ENCODE peak calls at places on chromosomes 7 and 10, in four cellular contexts. M is GM23248, F is hepatocyte, L is MM.1S. G is an unnamed sample. For H3K9me2, the result is how much of the 10 kb centered on the place peaks cover.

GRCh38 chr10:11162828-11163599 is 145.3 kb downstream of the CELF2 start:
- DNase-seq in M (no peak), F (no peak), L (peak), G (peak)

GRCh38 chr7:101804642-101805401 is 12.6 kb upstream of the CUX1 start:
- DNase-seq in M (peak), F (peak), L (peak), G (peak)

GRCh38 chr7:127417346-127417745 is 24.8 kb upstream of the ZNF800 start:
- DNase-seq in M (no peak), F (no peak), L (peak), G (no peak)

GRCh38 chr7:80882213-80882801 is 36.5 kb downstream of the SEMA3C start:
- DNase-seq in M (peak), F (no peak), L (no peak), G (no peak)

GRCh38 chr7:30598121-30598876 is 3.6 kb downstream of the GARS1 start:
- DNase-seq in M (peak), F (no peak), L (no peak), G (no peak)

GRCh38 chr10:32958992-32959703 is 1.1 kb upstream of the ITGB1 start:
- DNase-seq in M (peak), F (no peak), L (no peak), G (peak)

GRCh38 chr10:95819620-95820329 is 63.8 kb downstream of the ENTPD1 start:
- DNase-seq in M (no peak), F (no peak), L (no peak), G (no peak)

GRCh38 chr10:77062381-77062780 is 575.2 kb downstream of the KCNMA1 start:
- DNase-seq in M (no peak), F (no peak), L (no peak), G (no peak)

GRCh38 chr10:101217450-101218281 is 11.6 kb downstream of the LBX1 start:
- DNase-seq in M (peak), F (peak), L (no peak), G (no peak)

GRCh38 chr7:13217762-13218161 is 530.3 kb downstream of the ARL4A start:
- DNase-seq in M (no peak), F (no peak), L (no peak), G (no peak)

GRCh38 chr10:86681047-86681446 is 12.7 kb downstream of the LDB3 start:
- DNase-seq in M (no peak), F (no peak), L (no peak), G (no peak)

GRCh38 chr7:128455556-128456254 is at the start of gene HILPDA:
- DNase-seq in M (peak), F (peak), L (peak), G (peak)

GRCh38 chr10:27252267-27253000 is 11.8 kb upstream of the ACBD5 start:
- DNase-seq in M (peak), F (peak), L (peak), G (peak)

GRCh38 chr7:27189560-27190283 is 4.7 kb upstream of the HOXA11 start:
- DNase-seq in M (no peak), F (no peak), L (no peak), G (no peak)

GRCh38 chr10:70328987-70329386 is 45.2 kb upstream of the NPFFR1 start:
- DNase-seq in M (peak), F (no peak), L (no peak), G (no peak)

GRCh38 chr10:87705339-87705738 is 45.7 kb downstream of the PAPSS2 start:
- DNase-seq in M (peak), F (no peak), L (no peak), G (no peak)

GRCh38 chr7:33686001-33686591 is 219.2 kb upstream of the BMPER start:
- DNase-seq in M (no peak), F (peak), L (no peak), G (no peak)

GRCh38 chr10:84172435-84173356 is 905 bp upstream of the GPR15LG start:
- DNase-seq in M (no peak), F (no peak), L (no peak), G (no peak)

GRCh38 chr10:73971636-73972354 is 26.1 kb upstream of the VCL start:
- DNase-seq in M (no peak), F (no peak), L (no peak), G (no peak)

GRCh38 chr7:27161721-27162547 is 3.4 kb downstream of the HOXA9 start:
- DNase-seq in M (peak), F (peak), L (no peak), G (peak)

GRCh38 chr10:8600192-8600591 is 545.7 kb downstream of the GATA3 start:
- DNase-seq in M (no peak), F (no peak), L (no peak), G (no peak)

GRCh38 chr10:94023909-94024308 is 30.2 kb downstream of the PLCE1 start:
- DNase-seq in M (no peak), F (no peak), L (no peak), G (no peak)

GRCh38 chr7:112020800-112021199 is 185.4 kb downstream of the DOCK4 start:
- DNase-seq in M (no peak), F (no peak), L (no peak), G (no peak)

GRCh38 chr10:598415-599170 is 90.9 kb downstream of the DIP2C start:
- DNase-seq in M (peak), F (peak), L (no peak), G (no peak)

GRCh38 chr7:28685291-28685659 is 272.9 kb downstream of the TRIL start:
- DNase-seq in M (no peak), F (no peak), L (no peak), G (no peak)

GRCh38 chr7:29457141-29457561 is 106.5 kb upstream of the PRR15 start:
- DNase-seq in M (peak), F (no peak), L (no peak), G (no peak)

GRCh38 chr10:22712246-22712958 is 2.0 kb downstream of the PIP4K2A start:
- DNase-seq in M (peak), F (no peak), L (no peak), G (no peak)

GRCh38 chr10:104639595-104640338 is 1.3 kb upstream of the SORCS3 start:
- DNase-seq in M (no peak), F (no peak), L (no peak), G (no peak)

GRCh38 chr10:29675984-29676383 is 41.2 kb upstream of the SVIL start:
- DNase-seq in M (no peak), F (no peak), L (no peak), G (no peak)

GRCh38 chr7:36082910-36083309 is 70.1 kb upstream of the EEPD1 start:
- DNase-seq in M (no peak), F (no peak), L (no peak), G (no peak)

GRCh38 chr7:131897016-131897789 is 340.8 kb upstream of the PODXL start:
- DNase-seq in M (peak), F (no peak), L (no peak), G (no peak)
- H3K9me2 ChIP-seq in M (under half), F (under half), L (under half), G (under half)

GRCh38 chr7:131897790-131898165 is 341.4 kb upstream of the PODXL start:
- DNase-seq in M (no peak), F (no peak), L (no peak), G (no peak)
- H3K9me2 ChIP-seq in M (under half), F (under half), L (under half), G (under half)

GRCh38 chr10:132829403-132829802 is 43.5 kb upstream of the NKX6-2 start:
- DNase-seq in M (no peak), F (no peak), L (no peak), G (no peak)

GRCh38 chr10:132828681-132829080 is 42.7 kb upstream of the NKX6-2 start:
- DNase-seq in M (no peak), F (no peak), L (no peak), G (no peak)

GRCh38 chr10:132827423-132827789 is 41.5 kb upstream of the NKX6-2 start:
- DNase-seq in M (no peak), F (no peak), L (no peak), G (no peak)

GRCh38 chr10:132827861-132828539 is 42.1 kb upstream of the NKX6-2 start:
- DNase-seq in M (no peak), F (no peak), L (no peak), G (no peak)

DNA sequence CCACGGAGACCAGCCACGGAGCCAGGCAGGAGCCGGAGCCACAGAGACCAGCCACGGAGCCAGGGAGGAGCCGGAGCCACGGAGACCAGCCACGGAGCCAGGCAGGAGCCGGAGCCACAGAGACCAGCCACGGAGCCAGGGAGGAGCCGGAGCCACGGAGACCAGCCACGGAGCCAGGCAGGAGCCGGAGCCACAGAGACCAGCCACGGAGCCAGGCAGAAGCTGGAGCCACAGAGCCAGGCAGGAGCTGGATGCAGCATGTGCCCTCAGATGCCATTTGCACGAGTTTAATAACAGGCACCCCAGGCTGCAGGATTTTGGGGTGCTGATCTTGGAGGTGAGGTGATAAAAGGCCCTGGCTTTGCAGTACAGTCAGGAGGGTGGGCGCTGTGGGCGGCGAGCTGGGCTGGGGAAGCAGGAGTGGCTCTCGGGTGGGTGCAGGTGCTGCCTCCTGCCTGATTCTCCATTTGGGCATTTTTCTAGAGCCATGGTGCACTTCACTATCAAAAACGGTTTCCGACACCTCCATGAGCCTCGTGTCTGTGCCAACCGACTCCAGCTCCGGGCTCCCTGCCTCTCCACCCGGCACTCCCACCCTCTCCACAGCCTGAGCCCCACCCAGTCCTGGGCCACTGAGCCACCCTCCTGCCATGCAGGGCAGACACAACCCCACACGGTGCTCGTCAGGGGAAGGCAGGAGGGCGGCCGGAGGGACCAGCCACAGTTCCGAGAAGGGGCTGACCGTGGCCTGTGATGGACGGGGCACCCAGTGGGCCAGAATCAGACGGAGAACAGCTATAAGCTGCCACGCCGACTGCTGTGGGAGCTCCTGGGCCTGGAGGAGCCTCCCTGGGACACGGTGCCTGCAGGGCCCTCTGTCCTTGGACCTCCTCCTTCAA is 40.8 kb upstream of the NKX6-2 start:
- DNase-seq in M (no peak), F (no peak), L (no peak), G (no peak)
- H3K9me2 ChIP-seq in M (under half), F (under half), L (under half), G (under half)

DNA sequence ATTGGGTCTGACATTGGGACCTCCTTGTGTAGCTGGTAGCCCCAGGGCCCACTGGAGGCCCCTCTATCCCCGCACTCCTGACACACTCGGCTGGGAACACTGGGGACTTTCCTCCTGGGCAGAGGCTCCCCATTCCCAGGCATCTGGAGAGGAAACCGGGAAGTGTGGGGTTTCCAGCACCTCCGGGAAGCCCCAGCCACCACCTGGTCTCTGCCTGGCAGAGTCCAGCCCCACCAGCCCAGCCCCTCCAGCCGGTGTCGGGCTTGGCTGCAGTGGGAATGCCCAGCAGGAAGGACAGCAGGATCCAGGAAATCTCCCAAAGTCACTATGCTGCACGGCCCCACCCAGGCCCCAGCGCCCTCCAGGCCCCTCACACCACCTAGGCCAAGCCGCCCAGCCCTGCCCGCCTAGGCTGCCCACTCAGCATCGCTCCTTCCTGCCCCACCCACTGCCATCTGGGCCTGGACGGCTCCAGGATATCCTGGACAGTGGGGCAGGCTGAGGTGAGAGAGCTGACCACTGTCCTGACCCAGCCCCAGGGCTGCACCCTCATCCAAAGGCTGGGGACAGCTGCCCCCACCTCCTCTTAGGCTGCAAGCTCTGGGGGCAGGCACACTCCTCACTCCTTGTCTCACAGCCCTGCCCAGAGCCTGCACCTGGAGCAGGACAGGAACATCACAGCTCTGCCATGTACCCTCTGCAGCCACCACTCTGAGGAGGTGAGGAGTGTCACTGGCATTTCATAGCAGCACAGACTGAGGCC is 11.8 kb downstream of the RASGEF1A start:
- DNase-seq in M (no peak), F (no peak), L (no peak), G (no peak)
- H3K9me2 ChIP-seq in M (under half), F (under half), L (under half), G (under half)

GRCh38 chr7:54712777-54713176 is 46.2 kb downstream of the SEC61G start:
- DNase-seq in M (no peak), F (no peak), L (no peak), G (no peak)
- H3K9me2 ChIP-seq in M (under half), F (under half), L (under half), G (under half)

GRCh38 chr7:25846722-25847121 is 305.3 kb upstream of the NFE2L3 start:
- DNase-seq in M (peak), F (peak), L (no peak), G (no peak)
- H3K9me2 ChIP-seq in M (under half), F (under half), L (under half), G (under half)